ENCODE peak calls at places on chromosomes 11 and 22, in five cellular contexts. H, W, X, Y and C are unnamed samples.

GRCh38 chr11:133243832-133244231 is 288.5 kb downstream of the OPCML start:
- DNase-seq in X (no peak), Y (no peak), W (no peak), H (no peak), C (no peak)

GRCh38 chr11:13104619-13105236 is 95.6 kb downstream of the RASSF10 start:
- DNase-seq in X (no peak), W (no peak), Y (no peak), H (no peak), C (no peak)

GRCh38 chr11:69654660-69655478 is 13.9 kb downstream of the CCND1 start:
- DNase-seq in H (no peak), Y (no peak), X (peak; percentile 52), W (peak; percentile 30), C (no peak)

GRCh38 chr11:34773826-34774225 is 142.4 kb downstream of the APIP start:
- DNase-seq in Y (no peak), W (no peak), H (peak; percentile 65), X (peak; percentile 23), C (no peak)

GRCh38 chr11:79919340-79919739 is 478.5 kb upstream of the TENM4 start:
- DNase-seq in H (no peak), Y (no peak), W (no peak), X (no peak), C (no peak)

GRCh38 chr11:44833869-44834452 is 107.2 kb downstream of the TSPAN18 start:
- DNase-seq in H (no peak), W (no peak), Y (no peak), X (no peak), C (no peak)

GRCh38 chr11:101034076-101034475 is 95.5 kb downstream of the PGR start:
- DNase-seq in Y (peak; percentile 85), W (no peak), X (no peak), H (peak; percentile 52), C (no peak)

GRCh38 chr11:46122955-46123354 is 1.7 kb upstream of the PHF21A start:
- DNase-seq in X (peak; percentile 53), W (peak; percentile 64), Y (no peak), H (peak; percentile 56), C (no peak)

GRCh38 chr11:100876826-100877545 is 189.9 kb downstream of the ARHGAP42 start:
- DNase-seq in W (peak; percentile 95), X (peak; percentile 98), Y (no peak), H (peak; percentile 96), C (no peak)

GRCh38 chr22:23035557-23036277 is 34.6 kb upstream of the GNAZ start:
- DNase-seq in H (no peak), W (no peak), X (no peak), Y (no peak), C (no peak)

GRCh38 chr22:27800250-27801131 is 1.1 kb downstream of the MN1 start:
- DNase-seq in H (no peak), W (peak; percentile 34), X (no peak), Y (no peak), C (no peak)

DNA sequence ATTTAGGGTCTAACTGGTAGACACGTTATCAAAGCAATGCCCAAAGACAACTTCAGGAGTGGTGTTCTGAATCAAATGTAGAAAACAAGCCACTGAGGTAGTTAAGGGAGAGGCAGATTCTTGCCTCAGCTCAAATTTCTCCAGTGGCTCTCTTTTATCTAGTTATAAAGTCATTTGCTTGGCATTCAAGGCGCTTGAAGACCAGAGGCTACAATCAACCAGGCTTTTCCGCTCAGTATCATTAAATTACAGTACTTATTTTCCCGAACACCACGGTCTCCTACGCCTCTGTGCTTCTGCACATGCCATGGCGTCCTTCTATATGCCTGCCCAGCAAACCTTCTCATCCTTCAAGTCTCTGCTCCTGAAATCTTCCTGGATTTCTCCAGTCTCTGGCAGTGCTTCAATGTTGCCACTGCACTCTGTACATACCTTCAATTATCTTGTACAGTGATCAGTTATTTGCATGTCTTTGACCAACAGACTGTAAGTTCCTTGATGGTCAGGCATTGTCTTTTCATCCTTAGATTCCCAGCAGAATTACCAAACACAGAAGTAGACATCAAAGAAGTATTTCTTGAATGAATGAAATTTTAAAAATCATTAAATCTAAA is 1.4 kb downstream of the POGLUT3 start:
- DNase-seq in Y (no peak), X (peak; percentile 31), H (peak; percentile 28), W (peak; percentile 41), C (no peak)
- H3K4me3 ChIP-seq in Y (peak overlapping the region; percentile 83), X (peak overlapping the region; percentile 54), H (no peak overlapping the region), W (no peak overlapping the region), C (no peak overlapping the region)

GRCh38 chr11:62664405-62665074 is 470 bp downstream of the C11orf98 start:
- DNase-seq in W (no peak), X (peak; percentile 50), H (peak; percentile 57), Y (no peak), C (peak; percentile 55)
- H3K27me3 ChIP-seq in W (no peaks in the 10 kb centered on the region), X (no peaks in the 10 kb centered on the region), H (no peaks in the 10 kb centered on the region), Y (no peaks in the 10 kb centered on the region), C (no peaks in the 10 kb centered on the region)

DNA sequence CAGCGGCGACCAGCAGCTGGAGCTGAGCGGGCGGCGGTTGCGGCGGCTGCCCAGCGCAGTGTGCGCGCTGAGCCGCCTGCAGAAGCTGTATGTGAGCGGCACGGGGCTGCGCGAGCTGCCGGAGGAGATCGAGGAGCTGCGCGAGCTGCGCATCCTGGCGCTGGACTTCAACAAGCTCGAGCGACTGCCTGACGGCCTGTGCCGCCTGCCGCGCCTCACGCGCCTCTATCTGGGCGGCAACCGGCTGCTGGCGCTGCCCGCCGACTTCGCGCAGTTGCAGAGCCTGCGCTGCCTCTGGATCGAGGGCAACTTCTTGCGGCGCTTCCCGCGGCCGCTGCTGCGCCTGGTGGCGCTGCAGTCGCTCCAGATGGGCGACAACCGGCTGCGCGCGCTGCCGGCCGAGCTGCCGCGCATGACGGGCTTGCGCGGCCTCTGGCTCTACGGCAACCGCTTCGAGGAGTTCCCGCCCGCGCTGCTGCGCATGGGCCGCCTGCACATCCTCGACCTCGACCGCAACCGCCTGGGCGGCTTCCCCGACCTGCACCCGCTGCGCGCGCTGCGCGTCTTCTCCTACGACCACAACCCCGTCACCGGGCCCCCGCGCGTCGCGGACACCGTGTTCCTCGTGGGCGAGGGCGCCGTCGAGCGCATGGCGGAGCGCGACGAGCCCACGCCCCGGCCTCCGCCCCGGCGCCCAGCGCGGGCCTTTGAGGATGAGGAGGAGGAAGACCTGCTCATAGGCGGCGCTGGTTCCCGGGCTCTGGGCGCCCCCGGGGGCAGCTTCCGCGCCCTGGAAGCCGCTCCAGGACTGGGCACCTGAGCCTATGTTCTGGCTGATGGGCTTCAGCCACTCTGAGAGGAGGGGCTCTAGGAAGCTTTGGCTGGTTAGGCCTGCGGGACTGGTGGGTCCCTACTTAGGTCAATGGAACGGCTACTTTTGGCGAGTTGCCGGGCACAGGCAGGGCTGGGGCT is 795 bp downstream of the LRRC10B start:
- DNase-seq in W (peak; percentile 79), H (peak; percentile 72), Y (peak; percentile 37), X (peak; percentile 69), C (peak; percentile 35)
- H3K4me3 ChIP-seq in W (peak overlapping the region; percentile 23), H (peak overlapping the region; percentile 18), Y (peak overlapping the region; percentile 11), X (no peak overlapping the region), C (peak overlapping the region; percentile 30)

DNA sequence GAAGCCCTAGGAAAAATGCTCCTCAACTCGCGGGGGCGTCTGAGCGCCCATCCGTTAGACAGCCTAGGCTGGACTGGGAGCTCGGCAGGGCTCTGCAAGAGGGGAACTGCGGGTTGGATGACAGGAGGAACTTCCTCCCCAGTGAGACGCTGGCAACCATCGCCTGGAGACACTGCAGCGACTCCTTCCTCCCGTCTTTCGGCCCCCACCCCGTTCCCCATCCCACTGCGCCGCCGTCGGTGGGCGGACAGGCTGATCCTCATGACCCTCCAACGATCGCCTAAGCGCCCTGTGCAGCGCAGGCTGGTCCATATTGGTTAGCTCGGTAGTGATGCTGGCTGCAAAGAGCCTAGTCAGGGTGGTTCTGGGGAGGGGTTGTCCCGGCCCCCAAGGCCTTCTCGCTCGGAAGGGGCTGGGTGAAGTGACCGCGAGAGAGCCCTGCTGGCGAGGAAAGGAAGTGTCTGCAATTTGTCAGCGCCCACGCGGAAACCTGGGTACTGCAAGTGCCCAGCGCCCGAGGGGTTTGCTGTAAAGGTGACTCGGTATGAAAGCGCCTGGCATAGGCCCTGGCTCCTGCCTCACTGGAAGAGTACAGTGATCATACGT is 638 bp downstream of the NRGN start:
- DNase-seq in H (no peak), W (no peak), X (no peak), Y (no peak), C (peak; percentile 47)
- H3K27me3 ChIP-seq in H (peaks cover 95% of the 10 kb centered on the region), W (peaks cover 96% of the 10 kb centered on the region), X (peaks cover 16% of the 10 kb centered on the region), Y (no peaks in the 10 kb centered on the region), C (no peaks in the 10 kb centered on the region)

DNA sequence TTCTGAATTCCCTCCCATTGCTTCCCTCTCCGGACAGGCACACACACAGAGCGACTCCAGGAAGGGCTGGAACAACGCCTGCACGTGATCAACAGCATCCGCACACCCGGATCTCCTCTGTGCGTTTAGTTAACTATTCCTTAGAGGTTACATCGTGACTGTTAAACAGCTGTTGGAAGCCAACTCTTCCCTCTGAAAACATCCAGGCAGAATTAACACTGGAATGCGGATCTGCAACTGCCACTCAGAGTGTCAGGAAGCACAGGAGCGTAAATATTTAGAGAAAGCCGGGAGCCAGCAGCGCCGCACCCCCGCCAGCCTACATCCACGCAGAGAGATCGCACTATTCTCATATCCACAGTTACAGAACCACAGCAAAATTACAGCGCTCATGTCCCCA is 46.2 kb downstream of the SHANK2 start:
- DNase-seq in X (peak; percentile 66), H (peak; percentile 54), W (peak; percentile 91), Y (no peak), C (no peak)
- H3K4me3 ChIP-seq in X (no peak overlapping the region), H (no peak overlapping the region), W (no peak overlapping the region), Y (no peak overlapping the region), C (no peak overlapping the region)

DNA sequence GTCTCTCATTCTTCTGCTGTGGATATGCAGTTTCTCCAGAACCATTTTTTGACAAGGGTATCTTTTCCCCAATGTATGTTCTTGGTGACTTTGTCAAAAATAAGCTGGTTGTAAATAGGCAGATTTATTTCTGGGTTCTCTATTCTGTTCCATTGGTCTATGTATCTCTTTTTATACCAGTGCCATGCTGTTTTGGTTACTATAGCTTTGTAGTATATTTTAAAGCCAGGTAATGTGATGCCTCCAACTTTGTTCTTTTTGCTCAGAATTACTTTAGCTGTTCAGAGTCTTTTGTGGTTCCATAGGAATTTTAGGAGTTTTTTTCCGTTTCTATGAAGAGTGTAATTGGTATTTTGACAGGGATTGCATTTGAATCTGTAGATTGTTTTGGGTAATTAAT is 12.4 kb downstream of the HORMAD2 start:
- DNase-seq in W (no peak), H (no peak), Y (no peak), X (no peak), C (no peak)
- H3K27me3 ChIP-seq in W (no peaks in the 10 kb centered on the region), H (peaks cover 3% of the 10 kb centered on the region), Y (no peaks in the 10 kb centered on the region), X (no peaks in the 10 kb centered on the region), C (no peaks in the 10 kb centered on the region)

DNA sequence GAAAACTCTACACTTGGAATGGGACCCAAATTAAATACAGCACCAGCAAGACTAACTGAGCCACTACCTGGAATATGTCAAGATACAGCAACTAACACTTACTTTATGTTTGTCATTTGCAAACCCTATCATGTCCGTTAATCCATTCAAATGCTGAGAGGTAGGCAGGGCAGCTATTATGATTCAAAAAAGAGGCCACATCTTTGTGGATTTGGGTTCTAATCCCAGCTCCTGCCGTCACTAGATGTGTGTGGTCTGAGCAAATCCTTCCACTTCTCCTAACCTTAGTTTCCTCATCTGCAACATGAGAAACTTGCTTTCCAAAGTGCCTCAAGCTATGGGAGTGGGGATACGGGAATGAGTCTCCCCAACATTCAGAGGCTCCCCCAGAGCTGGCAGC is 24.2 kb downstream of the FLI1 start:
- DNase-seq in Y (no peak), H (no peak), X (no peak), W (no peak), C (no peak)
- H3K4me3 ChIP-seq in Y (no peak overlapping the region), H (no peak overlapping the region), X (no peak overlapping the region), W (no peak overlapping the region), C (peak overlapping the region; percentile 5)

GRCh38 chr22:43413826-43414225 is 2.0 kb downstream of the MPPED1 start:
- DNase-seq in H (no peak), Y (no peak), X (no peak), W (no peak), C (no peak)
- H3K27me3 ChIP-seq in H (peaks cover 85% of the 10 kb centered on the region), Y (no peaks in the 10 kb centered on the region), X (peaks cover 74% of the 10 kb centered on the region), W (peaks cover 87% of the 10 kb centered on the region), C (no peaks in the 10 kb centered on the region)